ENCODE peak calls at places on chromosomes 16 and 17, in nine cellular contexts. M is transverse colon, U is GM12878, J is SK-N-SH, H is sigmoid colon, R is suprapubic skin, E is H1, B is esophagus muscularis mucosa, V is K562. Z is an unnamed sample.

GRCh38 chr16:47578573-47578972 is 117.4 kb downstream of the PHKB start:
- DNase-seq in U (no peak), B (no peak), J (no peak), R (no peak), E (no peak), V (peak), H (no peak), M (no peak), Z (no peak)

GRCh38 chr17:37069087-37069486 is 120.3 kb downstream of the AATF start:
- DNase-seq in B (no peak), H (no peak), R (no peak), J (no peak), M (no peak), U (no peak), E (no peak), V (no peak), Z (no peak)

GRCh38 chr16:66286527-66286926 is 80.0 kb upstream of the CDH5 start:
- DNase-seq in J (no peak), M (no peak), R (no peak), H (peak), B (no peak), V (no peak), U (no peak), E (no peak), Z (no peak)

GRCh38 chr16:22188595-22189442 is 17.3 kb upstream of the EEF2K start:
- DNase-seq in H (peak), M (peak), E (peak), U (peak), B (no peak), R (peak), V (peak), J (peak), Z (peak)

GRCh38 chr17:13228225-13228624 is 210.4 kb upstream of the ELAC2 start:
- DNase-seq in M (no peak), J (no peak), E (no peak), B (no peak), V (no peak), U (no peak), R (no peak), H (no peak), Z (no peak)

GRCh38 chr16:84581161-84581560 is 36.7 kb downstream of the COTL1 start:
- DNase-seq in R (no peak), H (no peak), J (no peak), B (no peak), M (no peak), U (no peak), V (no peak), E (no peak), Z (no peak)

GRCh38 chr16:27978876-27979275 is 84.6 kb downstream of the GSG1L start:
- DNase-seq in V (no peak), J (no peak), H (peak), B (no peak), E (no peak), U (no peak), R (no peak), M (no peak), Z (no peak)

GRCh38 chr16:58495861-58496331 is 4.0 kb upstream of the NDRG4 start:
- DNase-seq in V (no peak), H (no peak), J (no peak), E (no peak), U (no peak), R (peak), M (no peak), B (no peak), Z (no peak)

GRCh38 chr16:12675852-12676251 is 127.8 kb downstream of the CPPED1 start:
- DNase-seq in U (no peak), V (peak), H (no peak), J (no peak), R (no peak), M (no peak), E (no peak), B (no peak), Z (no peak)

GRCh38 chr16:89476379-89476778 is 14.0 kb downstream of the ANKRD11 start:
- DNase-seq in V (no peak), R (no peak), U (no peak), H (no peak), M (no peak), J (no peak), E (no peak), B (no peak), Z (peak)

GRCh38 chr16:83953796-83954576 is 946 bp downstream of the OSGIN1 start:
- DNase-seq in M (no peak), J (no peak), R (no peak), U (no peak), V (peak), E (no peak), B (no peak), H (no peak), Z (no peak)

GRCh38 chr16:48950184-48950583 is 331.5 kb downstream of the CBLN1 start:
- DNase-seq in J (no peak), R (no peak), V (no peak), E (no peak), M (no peak), U (no peak), B (no peak), H (no peak), Z (no peak)

GRCh38 chr17:81977211-81978091 is at the start of gene ASPSCR1:
- DNase-seq in J (peak), H (peak), V (peak), M (peak), B (peak), U (peak), E (peak), R (peak), Z (peak)

GRCh38 chr17:78741644-78742284 is 40.3 kb downstream of the CYTH1 start:
- DNase-seq in R (no peak), M (no peak), B (no peak), E (no peak), V (no peak), H (no peak), U (no peak), J (no peak), Z (no peak)

GRCh38 chr16:1938316-1938715 is 4.7 kb downstream of the MSRB1 start:
- DNase-seq in B (no peak), V (no peak), E (no peak), J (no peak), R (no peak), M (no peak), H (no peak), U (no peak), Z (no peak)

GRCh38 chr16:75566889-75567255 is 693 bp downstream of the GABARAPL2 start:
- DNase-seq in R (no peak), U (no peak), M (peak), H (no peak), J (peak), E (peak), B (no peak), V (peak), Z (no peak)

GRCh38 chr17:55609737-55610201 is 98.5 kb upstream of the SMIM36 start:
- DNase-seq in B (no peak), R (no peak), V (no peak), J (no peak), E (no peak), M (peak), U (no peak), H (peak), Z (peak)

GRCh38 chr16:3865241-3865640 is 15.3 kb downstream of the CREBBP start:
- DNase-seq in H (no peak), R (no peak), U (no peak), M (no peak), V (no peak), B (no peak), J (no peak), E (no peak), Z (no peak)

GRCh38 chr16:3767333-3767977 is 50.1 kb upstream of the TRAP1 start:
- DNase-seq in V (no peak), R (no peak), E (no peak), H (no peak), J (no peak), U (no peak), M (no peak), B (no peak), Z (no peak)

GRCh38 chr17:62705781-62706597 is 78.5 kb downstream of the MRC2 start:
- DNase-seq in U (no peak), R (no peak), H (peak), V (no peak), M (no peak), E (peak), B (no peak), J (no peak), Z (no peak)

GRCh38 chr16:60979119-60979518 is 1057.1 kb downstream of the CDH8 start:
- DNase-seq in E (no peak), R (no peak), B (no peak), M (no peak), J (no peak), V (no peak), U (no peak), H (no peak), Z (no peak)

GRCh38 chr17:37359682-37360188 is 16.1 kb upstream of the C17orf78 start:
- DNase-seq in V (no peak), R (no peak), M (peak), U (no peak), E (no peak), J (no peak), H (peak), B (no peak), Z (no peak)

GRCh38 chr16:85485379-85485778 is 127.7 kb upstream of the GSE1 start:
- DNase-seq in E (no peak), B (no peak), R (no peak), V (no peak), U (no peak), H (no peak), J (no peak), M (no peak), Z (no peak)

GRCh38 chr17:81406117-81406953 is 11.1 kb downstream of the BAHCC1 start:
- DNase-seq in J (peak), R (no peak), V (no peak), M (peak), E (no peak), B (no peak), H (no peak), U (no peak), Z (no peak)

DNA sequence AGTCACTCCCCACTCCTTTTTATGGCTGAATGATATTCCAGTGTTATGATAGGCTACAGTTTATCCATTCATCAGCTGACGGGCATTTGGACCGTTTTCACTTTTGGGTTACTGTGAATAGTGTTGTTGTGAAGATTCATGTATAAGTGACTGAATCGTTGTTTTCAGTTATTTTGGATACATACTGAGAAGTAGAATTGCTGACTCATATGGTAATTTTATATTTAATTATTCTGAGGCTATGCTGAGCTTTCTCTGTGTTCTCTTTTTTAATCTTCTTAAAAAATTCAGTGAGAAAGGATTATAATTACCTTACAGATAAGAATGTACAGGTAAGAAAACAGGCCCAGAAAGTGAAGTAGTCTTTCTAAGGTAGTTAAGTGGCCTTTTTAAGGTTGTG is 117.9 kb upstream of the MPHOSPH6 start:
- DNase-seq in U (no peak), R (no peak), B (no peak), E (no peak), J (no peak), V (no peak), M (no peak), H (no peak), Z (no peak)
- TF ChIP-seq POLR2AphosphoS5 in U (no peak), R (no peak), B (no peak), E (no peak), J (no peak), V (no peak), M (no peak), H (no peak), Z (no peak)

GRCh38 chr17:42287305-42288077 is 807 bp upstream of the STAT5A start:
- DNase-seq in M (peak), J (peak), H (peak), B (peak), R (peak), V (no peak), U (peak), E (no peak), Z (peak)
- TF ChIP-seq EP300 in M (no peak), J (no peak), H (no peak), B (no peak), R (no peak), V (no peak), U (no peak), E (no peak), Z (no peak)

GRCh38 chr16:72937360-72937759 is 110.6 kb downstream of the ZFHX3 start:
- DNase-seq in U (no peak), H (peak), V (no peak), M (no peak), R (peak), E (no peak), B (no peak), J (no peak), Z (no peak)
- TF ChIP-seq POLR2AphosphoS5 in U (no peak), H (no peak), V (no peak), M (no peak), R (no peak), E (no peak), B (no peak), J (no peak), Z (no peak)

DNA sequence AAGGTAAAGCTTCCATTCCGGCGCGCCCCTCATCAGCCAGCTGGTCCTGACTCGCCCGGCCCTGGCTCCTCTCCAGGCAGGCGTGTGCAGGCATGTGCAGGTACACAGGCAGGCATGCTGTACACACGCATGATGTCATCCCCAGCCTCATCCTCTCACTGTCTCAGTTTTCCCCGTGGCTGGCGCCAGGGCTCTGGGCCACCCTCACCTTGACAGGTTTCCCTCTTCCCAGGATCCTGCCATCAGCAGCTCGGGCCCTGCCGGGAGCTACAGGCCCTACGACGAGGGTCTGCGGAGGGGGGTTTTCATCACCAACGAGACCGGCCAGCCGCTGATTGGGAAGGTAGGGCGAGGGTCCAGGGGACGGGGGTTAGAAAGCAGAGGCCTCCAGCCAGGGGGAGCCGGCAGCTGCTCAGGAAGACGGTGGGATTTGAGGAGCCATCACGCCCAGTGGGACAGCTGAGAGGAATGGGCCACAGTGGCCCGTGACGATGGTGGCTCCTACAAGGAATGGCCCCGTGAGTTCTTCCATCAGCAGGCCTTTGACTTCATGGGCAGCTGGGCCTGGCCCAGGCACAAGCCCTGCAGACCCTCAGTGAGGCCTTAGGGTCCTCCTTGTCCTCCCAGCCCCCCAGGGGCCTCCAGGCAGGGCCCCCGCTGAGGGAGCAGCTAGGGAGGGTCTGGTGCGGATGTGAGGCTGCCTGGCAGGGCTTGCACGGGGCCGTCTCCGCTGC is 8.5 kb downstream of the GAA start:
- DNase-seq in M (no peak), H (no peak), J (peak), E (no peak), B (no peak), V (no peak), R (peak), U (no peak), Z (no peak)
- TF ChIP-seq EP300 in M (no peak), H (no peak), J (no peak), E (no peak), B (no peak), V (no peak), R (no peak), U (no peak), Z (no peak)

GRCh38 chr16:70663524-70664324 is 17.4 kb downstream of the IL34 start:
- DNase-seq in J (peak), V (no peak), M (no peak), H (peak), E (no peak), R (peak), U (no peak), B (no peak), Z (no peak)

GRCh38 chr16:70664325-70665112 is 18.2 kb downstream of the IL34 start:
- DNase-seq in E (no peak), H (peak), M (no peak), V (no peak), B (no peak), R (peak), J (peak), U (no peak), Z (no peak)

GRCh38 chr16:70661534-70661917 is 15.2 kb downstream of the IL34 start:
- DNase-seq in B (no peak), U (no peak), M (no peak), V (no peak), H (peak), E (no peak), J (peak), R (no peak), Z (no peak)

GRCh38 chr16:70661918-70662641 is 15.7 kb downstream of the IL34 start:
- DNase-seq in U (no peak), E (no peak), R (no peak), B (no peak), J (peak), H (peak), M (no peak), V (no peak), Z (no peak)

DNA sequence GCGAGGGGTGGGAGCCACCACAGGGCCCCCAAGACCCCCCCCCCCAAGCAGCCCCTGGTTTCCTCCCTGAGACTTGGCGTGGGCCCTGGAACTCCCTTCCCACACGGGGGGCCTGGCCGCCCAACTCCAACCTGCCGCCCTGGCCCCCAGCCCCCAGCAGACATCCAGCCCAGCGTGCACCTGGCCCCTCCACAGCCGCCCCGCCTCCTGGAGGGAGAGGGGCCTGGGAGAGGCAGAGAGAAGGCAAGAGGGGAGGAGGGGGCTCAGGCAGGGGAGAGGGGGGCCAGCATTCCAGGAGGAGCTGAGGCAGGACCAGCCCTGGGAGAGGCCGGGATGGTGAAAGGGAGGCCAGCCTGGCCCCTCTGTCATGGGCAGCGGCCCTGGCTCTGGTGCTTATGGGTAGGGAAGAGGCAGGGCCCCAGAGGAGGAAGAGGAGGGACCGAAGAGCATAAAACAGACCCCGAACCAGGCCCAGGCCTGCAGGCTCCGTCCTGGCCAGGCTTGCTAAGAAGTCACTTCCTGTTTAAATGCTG is 16.7 kb downstream of the IL34 start:
- DNase-seq in V (no peak), R (peak), J (peak), H (peak), M (no peak), B (no peak), U (no peak), E (no peak), Z (no peak)
- TF ChIP-seq POLR2AphosphoS5 in V (no peak), R (no peak), J (no peak), H (no peak), M (no peak), B (no peak), U (no peak), E (no peak), Z (no peak)

GRCh38 chr17:79952265-79952877 is 83.3 kb downstream of the TBC1D16 start:
- DNase-seq in V (no peak), H (peak), B (no peak), M (no peak), U (no peak), E (no peak), R (peak), J (peak), Z (no peak)
- TF ChIP-seq EP300 in V (no peak), H (no peak), B (no peak), M (no peak), U (no peak), E (no peak), R (no peak), J (no peak), Z (no peak)

DNA sequence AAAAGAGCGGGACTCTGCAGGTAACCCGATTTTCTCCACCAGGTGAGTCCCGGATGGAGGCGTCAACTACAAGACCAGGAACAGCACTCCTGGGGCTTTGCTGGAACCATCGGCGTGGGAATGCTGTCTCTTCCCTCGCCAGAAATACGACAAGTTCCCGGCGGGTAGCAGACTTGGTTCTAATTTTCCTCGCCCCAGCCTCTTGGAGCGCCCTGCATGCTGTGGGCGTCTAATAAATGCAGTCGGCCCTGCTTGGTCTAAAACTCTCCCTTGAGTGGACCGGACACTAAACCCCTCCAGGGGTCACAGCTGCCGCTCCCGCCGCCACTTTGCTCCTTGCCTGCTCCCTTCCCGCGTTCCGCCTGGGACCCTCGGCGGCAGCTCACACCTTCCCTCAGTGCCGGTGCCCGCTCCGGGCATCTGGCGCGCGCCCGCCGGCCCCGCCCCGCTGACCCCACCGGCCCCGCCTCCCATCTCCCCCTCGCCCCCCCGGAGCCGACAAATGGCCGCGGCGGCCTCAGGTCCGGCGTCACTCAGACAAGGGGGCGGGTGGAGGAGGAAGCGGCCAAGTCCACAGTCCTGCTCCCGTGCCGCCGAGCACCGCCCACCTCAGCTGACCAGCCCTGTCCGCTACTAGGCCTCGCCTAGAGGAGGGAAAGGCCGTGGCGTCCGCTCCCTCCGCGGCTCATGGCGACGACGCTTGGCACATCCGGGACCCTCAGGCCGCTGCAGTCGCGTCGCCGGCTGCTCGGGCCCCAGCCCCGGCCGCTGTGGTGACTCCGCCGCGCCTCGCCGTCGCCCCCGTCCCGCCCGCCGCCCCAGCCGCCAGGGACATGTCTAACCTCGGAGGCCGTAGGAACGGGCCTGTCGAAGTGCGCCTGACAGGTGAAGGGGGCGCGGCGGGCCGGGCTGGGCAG is 65.8 kb downstream of the KPNA2 start:
- DNase-seq in E (peak), R (peak), J (peak), M (peak), B (peak), H (peak), U (no peak), V (peak), Z (peak)
- TF ChIP-seq POLR2AphosphoS5 in E (peak), R (peak), J (peak), M (peak), B (peak), H (peak), U (peak), V (no peak), Z (peak)

Z was measured in stomach.